ENCODE peak calls at places on chromosomes 7 and 10, in ten cellular contexts. W, A, T, N, G, D, Q, Z, H and I are unnamed samples.

GRCh38 chr7:6446977-6447588 is 671 bp downstream of the DAGLB start:
- DNase-seq in W (peak), A (no peak), T (peak), N (peak), G (peak), D (peak), Q (peak), Z (peak), H (peak), I (peak)

GRCh38 chr7:135616136-135616535 is 46.2 kb upstream of the STMP1 start:
- DNase-seq in W (no peak), A (no peak), T (no peak), N (no peak), G (no peak), D (no peak), Q (no peak), Z (no peak), H (no peak), I (no peak)

GRCh38 chr10:22699976-22700375 is 14.4 kb downstream of the PIP4K2A start:
- DNase-seq in W (no peak), A (no peak), T (peak), N (no peak), G (no peak), D (no peak), Q (no peak), Z (peak), H (no peak), I (peak)

GRCh38 chr7:276230-276835 is 13.6 kb upstream of the FOXL3 start:
- DNase-seq in W (no peak), A (no peak), T (no peak), N (no peak), G (peak), D (no peak), Q (peak), Z (no peak), H (no peak), I (no peak)

GRCh38 chr7:22851140-22851539 is 28.5 kb upstream of the TOMM7 start:
- DNase-seq in W (no peak), A (no peak), T (no peak), N (no peak), G (no peak), D (no peak), Q (no peak), Z (no peak), H (no peak), I (no peak)

GRCh38 chr7:954330-955238 is at the start of gene ADAP1:
- DNase-seq in W (no peak), A (no peak), T (peak), N (peak), G (peak), D (peak), Q (peak), Z (peak), H (peak), I (peak)

GRCh38 chr10:103327906-103328305 is 23.0 kb downstream of the PCGF6 start:
- DNase-seq in W (no peak), A (no peak), T (no peak), N (no peak), G (no peak), D (no peak), Q (no peak), Z (no peak), H (no peak), I (no peak)

GRCh38 chr10:2870654-2871053 is 196.7 kb upstream of the PFKP start:
- DNase-seq in W (no peak), A (no peak), T (no peak), N (no peak), G (no peak), D (no peak), Q (no peak), Z (no peak), H (no peak), I (no peak)

GRCh38 chr7:103447073-103447960 is 1.3 kb upstream of the SLC26A5 start:
- DNase-seq in W (peak), A (peak), T (peak), N (peak), G (no peak), D (peak), Q (no peak), Z (peak), H (no peak), I (peak)

DNA sequence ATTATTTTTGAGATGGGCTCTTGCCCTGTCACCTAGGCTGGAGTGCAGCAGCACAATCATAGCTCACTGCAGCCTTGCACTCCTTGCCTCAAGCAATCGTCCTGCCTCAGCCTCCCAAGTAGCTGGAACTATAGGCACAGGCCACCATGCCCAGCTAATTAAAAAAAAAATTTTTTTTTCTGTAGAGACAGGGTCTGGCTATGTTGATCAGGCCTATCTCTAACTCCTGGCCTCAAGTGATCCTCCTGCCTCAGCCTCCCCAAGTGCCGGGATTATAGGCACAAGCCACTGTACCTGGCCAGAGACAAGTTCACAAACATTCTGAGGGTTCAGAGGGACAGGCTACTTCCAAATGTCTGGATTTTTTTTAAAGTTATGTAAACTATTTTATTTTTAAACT is 32.1 kb upstream of the PURB start:
- DNase-seq in W (no peak), A (no peak), T (no peak), N (no peak), G (no peak), D (no peak), Q (no peak), Z (no peak), H (no peak), I (no peak)
- H3K4me3 ChIP-seq in W (no peak), A (no peak), T (no peak), N (no peak), G (no peak), D (no peak), Q (no peak), Z (no peak), H (no peak), I (no peak)

GRCh38 chr10:69742928-69743602 is 58.6 kb upstream of the COL13A1 start:
- DNase-seq in W (no peak), A (no peak), T (no peak), N (no peak), G (no peak), D (peak), Q (no peak), Z (peak), H (no peak), I (no peak)
- TF ChIP-seq CTCF in W (peak), A (peak), T (no peak), N (peak), G (peak), D (peak), Q (peak), Z (peak), H (peak), I (peak)

DNA sequence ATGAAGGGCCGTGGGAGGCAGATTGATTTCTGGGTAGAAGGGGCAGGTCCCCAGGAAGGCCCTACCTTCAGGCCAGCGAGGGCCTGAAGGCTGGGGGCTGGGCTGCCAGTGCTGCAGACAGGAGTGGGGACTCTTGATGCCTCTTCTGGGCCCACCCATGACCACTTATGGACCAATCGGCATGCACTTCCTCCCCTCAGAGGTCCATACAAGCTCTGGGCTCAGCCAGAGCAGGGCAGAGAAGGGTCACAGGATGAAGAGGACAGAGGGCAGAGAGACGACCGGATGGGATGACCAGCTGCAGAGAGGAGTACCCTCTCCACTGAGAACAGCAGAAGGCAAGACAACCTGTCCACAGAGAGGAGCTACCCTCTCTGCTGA is 120.1 kb downstream of the DYNC2I1 start:
- DNase-seq in W (no peak), A (peak), T (no peak), N (no peak), G (no peak), D (peak), Q (no peak), Z (no peak), H (no peak), I (peak)
- H3K4me3 ChIP-seq in W (no peak), A (peak), T (peak), N (no peak), G (peak), D (peak), Q (peak), Z (peak), H (peak), I (peak)

GRCh38 chr10:21524131-21524525 is 1.4 kb downstream of the SKIDA1 start:
- DNase-seq in W (no peak), A (no peak), T (no peak), N (no peak), G (no peak), D (no peak), Q (no peak), Z (no peak), H (no peak), I (no peak)

GRCh38 chr10:21524526-21525366 is 736 bp downstream of the SKIDA1 start:
- DNase-seq in W (no peak), A (no peak), T (no peak), N (peak), G (no peak), D (peak), Q (no peak), Z (peak), H (no peak), I (no peak)

GRCh38 chr10:21521910-21522533 is 3.5 kb downstream of the SKIDA1 start:
- DNase-seq in W (no peak), A (no peak), T (no peak), N (no peak), G (no peak), D (peak), Q (no peak), Z (no peak), H (no peak), I (no peak)

GRCh38 chr10:21523557-21524008 is 1.9 kb downstream of the SKIDA1 start:
- DNase-seq in W (no peak), A (no peak), T (no peak), N (no peak), G (no peak), D (peak), Q (no peak), Z (no peak), H (no peak), I (no peak)

GRCh38 chr10:21523007-21523406 is 2.5 kb downstream of the SKIDA1 start:
- DNase-seq in W (no peak), A (no peak), T (no peak), N (no peak), G (no peak), D (peak), Q (no peak), Z (no peak), H (no peak), I (no peak)
- TF ChIP-seq CTCF in W (no peak), A (no peak), T (no peak), N (no peak), G (no peak), D (peak), Q (no peak), Z (no peak), H (no peak), I (no peak)